ENCODE peak calls at places on chromosomes 13 and 19, in seven cellular contexts. One of them, this sample, is unnamed.

GRCh38 chr19:13269348-13269747 is 119.1 kb downstream of the IER2 start:
- DNase-seq in IMR-90: no peak
- DNase-seq in GM12878: no peak
- DNase-seq in K562: no peak
- DNase-seq in SK-N-SH: no peak
- DNase-seq in H1: no peak
- DNase-seq in HepG2: no peak
- DNase-seq in this sample: no peak

GRCh38 chr13:82747948-82748347 is 1134.3 kb downstream of the SLITRK1 start:
- DNase-seq in IMR-90: peak; percentile 53
- DNase-seq in GM12878: no peak
- DNase-seq in K562: no peak
- DNase-seq in SK-N-SH: no peak
- DNase-seq in H1: no peak
- DNase-seq in HepG2: no peak
- DNase-seq in this sample: no peak

GRCh38 chr13:91381371-91381770 is 17.1 kb upstream of the GPC5 start:
- DNase-seq in IMR-90: peak; percentile 28
- DNase-seq in GM12878: no peak
- DNase-seq in K562: no peak
- DNase-seq in SK-N-SH: peak; percentile 14
- DNase-seq in H1: no peak
- DNase-seq in HepG2: no peak
- DNase-seq in this sample: no peak

GRCh38 chr19:43476606-43477005 is 11.2 kb upstream of the LYPD3 start:
- DNase-seq in IMR-90: peak; percentile 94
- DNase-seq in GM12878: no peak
- DNase-seq in K562: no peak
- DNase-seq in SK-N-SH: no peak
- DNase-seq in H1: no peak
- DNase-seq in HepG2: no peak
- DNase-seq in this sample: no peak

GRCh38 chr19:7605490-7606222 is 10.0 kb downstream of the CAMSAP3 start:
- DNase-seq in IMR-90: no peak
- DNase-seq in GM12878: peak; percentile 9
- DNase-seq in K562: peak; percentile 94
- DNase-seq in SK-N-SH: peak; percentile 78
- DNase-seq in H1: peak; percentile 86
- DNase-seq in HepG2: peak; percentile 57
- DNase-seq in this sample: peak; percentile 79

GRCh38 chr19:29831041-29831548 is 19.3 kb downstream of the CCNE1 start:
- DNase-seq in IMR-90: no peak
- DNase-seq in GM12878: no peak
- DNase-seq in K562: no peak
- DNase-seq in SK-N-SH: no peak
- DNase-seq in H1: no peak
- DNase-seq in HepG2: no peak
- DNase-seq in this sample: peak; percentile 76

GRCh38 chr19:30780456-30780855 is 408.3 kb downstream of the ZNF536 start:
- DNase-seq in IMR-90: no peak
- DNase-seq in GM12878: no peak
- DNase-seq in K562: no peak
- DNase-seq in SK-N-SH: no peak
- DNase-seq in H1: no peak
- DNase-seq in HepG2: no peak
- DNase-seq in this sample: no peak

GRCh38 chr19:13302521-13303270 is 152.5 kb downstream of the IER2 start:
- DNase-seq in IMR-90: no peak
- DNase-seq in GM12878: no peak
- DNase-seq in K562: no peak
- DNase-seq in SK-N-SH: no peak
- DNase-seq in H1: no peak
- DNase-seq in HepG2: no peak
- DNase-seq in this sample: no peak

GRCh38 chr13:110422913-110423688 is 116.0 kb downstream of the COL4A2 start:
- DNase-seq in IMR-90: no peak
- DNase-seq in GM12878: no peak
- DNase-seq in K562: no peak
- DNase-seq in SK-N-SH: no peak
- DNase-seq in H1: no peak
- DNase-seq in HepG2: no peak
- DNase-seq in this sample: no peak

GRCh38 chr19:38952395-38953165 is 21.8 kb downstream of the MRPS12 start:
- DNase-seq in IMR-90: peak; percentile 16
- DNase-seq in GM12878: no peak
- DNase-seq in K562: no peak
- DNase-seq in SK-N-SH: no peak
- DNase-seq in H1: peak; percentile 52
- DNase-seq in HepG2: peak; percentile 51
- DNase-seq in this sample: no peak

GRCh38 chr13:48214519-48215121 is 18.4 kb upstream of the ITM2B start:
- DNase-seq in IMR-90: no peak
- DNase-seq in GM12878: no peak
- DNase-seq in K562: no peak
- DNase-seq in SK-N-SH: no peak
- DNase-seq in H1: no peak
- DNase-seq in HepG2: no peak
- DNase-seq in this sample: no peak

GRCh38 chr19:12751635-12752034 is at the start of gene BEST2:
- DNase-seq in IMR-90: no peak
- DNase-seq in GM12878: no peak
- DNase-seq in K562: peak; percentile 55
- DNase-seq in SK-N-SH: no peak
- DNase-seq in H1: peak; percentile 77
- DNase-seq in HepG2: no peak
- DNase-seq in this sample: no peak

GRCh38 chr19:9906475-9907087 is 29.7 kb downstream of the OLFM2 start:
- DNase-seq in IMR-90: no peak
- DNase-seq in GM12878: no peak
- DNase-seq in K562: no peak
- DNase-seq in SK-N-SH: peak; percentile 31
- DNase-seq in H1: no peak
- DNase-seq in HepG2: no peak
- DNase-seq in this sample: no peak

GRCh38 chr13:47621931-47622330 is 379.1 kb downstream of the SUCLA2 start:
- DNase-seq in IMR-90: peak; percentile 38
- DNase-seq in GM12878: no peak
- DNase-seq in K562: no peak
- DNase-seq in SK-N-SH: no peak
- DNase-seq in H1: no peak
- DNase-seq in HepG2: no peak
- DNase-seq in this sample: no peak

GRCh38 chr19:6467384-6467783 is 3.3 kb downstream of the CRB3 start:
- DNase-seq in IMR-90: no peak
- DNase-seq in GM12878: no peak
- DNase-seq in K562: no peak
- DNase-seq in SK-N-SH: no peak
- DNase-seq in H1: no peak
- DNase-seq in HepG2: no peak
- DNase-seq in this sample: no peak

GRCh38 chr19:40719414-40719894 is 2.5 kb downstream of the ITPKC start:
- DNase-seq in IMR-90: no peak
- DNase-seq in GM12878: peak; percentile 15
- DNase-seq in K562: no peak
- DNase-seq in SK-N-SH: no peak
- DNase-seq in H1: no peak
- DNase-seq in HepG2: no peak
- DNase-seq in this sample: no peak

GRCh38 chr13:44748439-44748838 is 172.3 kb upstream of the TSC22D1 start:
- DNase-seq in IMR-90: no peak
- DNase-seq in GM12878: no peak
- DNase-seq in K562: no peak
- DNase-seq in SK-N-SH: no peak
- DNase-seq in H1: no peak
- DNase-seq in HepG2: no peak
- DNase-seq in this sample: no peak

GRCh38 chr19:3983936-3984583 is 1.2 kb downstream of the EEF2 start:
- DNase-seq in IMR-90: peak; percentile 47
- DNase-seq in GM12878: no peak
- DNase-seq in K562: peak; percentile 53
- DNase-seq in SK-N-SH: peak; percentile 32
- DNase-seq in H1: peak; percentile 45
- DNase-seq in HepG2: no peak
- DNase-seq in this sample: no peak

GRCh38 chr13:46831588-46832194 is 34.7 kb upstream of the ESD start:
- DNase-seq in IMR-90: peak; percentile 58
- DNase-seq in GM12878: no peak
- DNase-seq in K562: peak; percentile 28
- DNase-seq in SK-N-SH: peak; percentile 33
- DNase-seq in H1: peak; percentile 67
- DNase-seq in HepG2: peak; percentile 22
- DNase-seq in this sample: peak; percentile 51

GRCh38 chr19:46859637-46860124 is 1.1 kb upstream of the ARHGAP35 start:
- DNase-seq in IMR-90: peak; percentile 55
- DNase-seq in GM12878: no peak
- DNase-seq in K562: peak; percentile 43
- DNase-seq in SK-N-SH: peak; percentile 58
- DNase-seq in H1: no peak
- DNase-seq in HepG2: peak; percentile 87
- DNase-seq in this sample: no peak

GRCh38 chr13:45851171-45851889 is at the start of gene SIAH3:
- DNase-seq in IMR-90: no peak
- DNase-seq in GM12878: no peak
- DNase-seq in K562: no peak
- DNase-seq in SK-N-SH: peak; percentile 52
- DNase-seq in H1: peak; percentile 63
- DNase-seq in HepG2: no peak
- DNase-seq in this sample: no peak

GRCh38 chr19:29680447-29680846 is 15.2 kb downstream of the PLEKHF1 start:
- DNase-seq in IMR-90: no peak
- DNase-seq in GM12878: no peak
- DNase-seq in K562: no peak
- DNase-seq in SK-N-SH: no peak
- DNase-seq in H1: no peak
- DNase-seq in HepG2: no peak
- DNase-seq in this sample: no peak

GRCh38 chr13:36148436-36148835 is 17.3 kb upstream of the DCLK1 start:
- DNase-seq in IMR-90: no peak
- DNase-seq in GM12878: no peak
- DNase-seq in K562: no peak
- DNase-seq in SK-N-SH: no peak
- DNase-seq in H1: no peak
- DNase-seq in HepG2: no peak
- DNase-seq in this sample: no peak

GRCh38 chr19:18453269-18454024 is 15.5 kb upstream of the ISYNA1 start:
- DNase-seq in IMR-90: peak; percentile 52
- DNase-seq in GM12878: no peak
- DNase-seq in K562: no peak
- DNase-seq in SK-N-SH: no peak
- DNase-seq in H1: no peak
- DNase-seq in HepG2: no peak
- DNase-seq in this sample: no peak

GRCh38 chr19:53962887-53963435 is at the start of gene CACNG8:
- DNase-seq in IMR-90: no peak
- DNase-seq in GM12878: no peak
- DNase-seq in K562: peak; percentile 36
- DNase-seq in SK-N-SH: peak; percentile 64
- DNase-seq in H1: no peak
- DNase-seq in HepG2: no peak
- DNase-seq in this sample: no peak

GRCh38 chr13:30569901-30570576 is 47.7 kb upstream of the USPL1 start:
- DNase-seq in IMR-90: peak; percentile 99
- DNase-seq in GM12878: no peak
- DNase-seq in K562: peak; percentile 5
- DNase-seq in SK-N-SH: no peak
- DNase-seq in H1: peak; percentile 40
- DNase-seq in HepG2: peak; percentile 52
- DNase-seq in this sample: peak; percentile 66

GRCh38 chr13:24747248-24748151 is 16.5 kb upstream of the RNF17 start:
- DNase-seq in IMR-90: no peak
- DNase-seq in GM12878: no peak
- DNase-seq in K562: no peak
- DNase-seq in SK-N-SH: no peak
- DNase-seq in H1: peak; percentile 70
- DNase-seq in HepG2: no peak
- DNase-seq in this sample: no peak

GRCh38 chr13:35765387-35765786 is 288.9 kb upstream of the MAB21L1 start:
- DNase-seq in IMR-90: no peak
- DNase-seq in GM12878: no peak
- DNase-seq in K562: no peak
- DNase-seq in SK-N-SH: no peak
- DNase-seq in H1: no peak
- DNase-seq in HepG2: no peak
- DNase-seq in this sample: no peak

GRCh38 chr13:29548722-29549446 is 46.6 kb downstream of the SLC7A1 start:
- DNase-seq in IMR-90: peak; percentile 39
- DNase-seq in GM12878: no peak
- DNase-seq in K562: no peak
- DNase-seq in SK-N-SH: no peak
- DNase-seq in H1: no peak
- DNase-seq in HepG2: no peak
- DNase-seq in this sample: no peak

GRCh38 chr19:55088543-55089265 is 13.0 kb downstream of the EPS8L1 start:
- DNase-seq in IMR-90: peak; percentile 43
- DNase-seq in GM12878: no peak
- DNase-seq in K562: peak; percentile 86
- DNase-seq in SK-N-SH: peak; percentile 92
- DNase-seq in H1: peak; percentile 99
- DNase-seq in HepG2: peak; percentile 59
- DNase-seq in this sample: no peak
- H3K9ac ChIP-seq in IMR-90: no peak overlapping the region
- H3K9ac ChIP-seq in GM12878: no peak overlapping the region
- H3K9ac ChIP-seq in K562: peak overlapping the region; percentile 68
- H3K9ac ChIP-seq in SK-N-SH: no peak overlapping the region
- H3K9ac ChIP-seq in H1: no peak overlapping the region
- H3K9ac ChIP-seq in HepG2: no peak overlapping the region
- H3K9ac ChIP-seq in this sample: no peak overlapping the region

DNA sequence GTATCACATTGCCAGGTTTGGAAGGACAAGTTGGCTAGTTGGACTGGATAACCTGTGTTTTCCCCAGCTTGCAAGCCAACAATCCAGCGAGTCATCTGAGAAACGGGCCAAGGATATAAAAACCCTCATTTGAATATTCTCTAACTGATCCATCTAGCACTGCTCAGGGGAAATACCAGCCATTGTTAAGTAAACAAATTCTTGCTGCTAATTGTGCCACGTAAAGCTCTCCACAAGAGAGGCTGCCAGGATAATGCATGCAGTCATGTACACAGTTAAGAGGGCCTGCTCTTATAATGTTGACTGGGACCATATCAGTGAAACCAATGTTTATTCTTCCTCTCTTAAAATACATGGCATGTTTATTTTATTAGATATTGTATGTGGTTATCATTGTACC is 663.2 kb upstream of the SGCG start:
- DNase-seq in IMR-90: no peak
- DNase-seq in GM12878: no peak
- DNase-seq in K562: no peak
- DNase-seq in SK-N-SH: no peak
- DNase-seq in H1: no peak
- DNase-seq in HepG2: no peak
- DNase-seq in this sample: no peak
- TF ChIP-seq RAD21 in IMR-90: no peak
- TF ChIP-seq RAD21 in GM12878: no peak
- TF ChIP-seq RAD21 in K562: no peak
- TF ChIP-seq RAD21 in SK-N-SH: no peak
- TF ChIP-seq RAD21 in H1: no peak
- TF ChIP-seq RAD21 in HepG2: no peak
- TF ChIP-seq RAD21 in this sample: no peak

GRCh38 chr13:23447927-23448326 is 14.4 kb upstream of the SACS start:
- DNase-seq in IMR-90: peak; percentile 96
- DNase-seq in GM12878: no peak
- DNase-seq in K562: no peak
- DNase-seq in SK-N-SH: no peak
- DNase-seq in H1: no peak
- DNase-seq in HepG2: no peak
- DNase-seq in this sample: no peak
- H3K9ac ChIP-seq in IMR-90: no peak overlapping the region
- H3K9ac ChIP-seq in GM12878: no peak overlapping the region
- H3K9ac ChIP-seq in K562: no peak overlapping the region
- H3K9ac ChIP-seq in SK-N-SH: no peak overlapping the region
- H3K9ac ChIP-seq in H1: no peak overlapping the region
- H3K9ac ChIP-seq in HepG2: no peak overlapping the region
- H3K9ac ChIP-seq in this sample: no peak overlapping the region

GRCh38 chr19:35041548-35042055 is at the start of gene HPN:
- DNase-seq in IMR-90: no peak
- DNase-seq in GM12878: no peak
- DNase-seq in K562: peak; percentile 69
- DNase-seq in SK-N-SH: no peak
- DNase-seq in H1: peak; percentile 86
- DNase-seq in HepG2: peak; percentile 77
- DNase-seq in this sample: no peak
- TF ChIP-seq RAD21 in IMR-90: no peak
- TF ChIP-seq RAD21 in GM12878: no peak
- TF ChIP-seq RAD21 in K562: no peak
- TF ChIP-seq RAD21 in SK-N-SH: no peak
- TF ChIP-seq RAD21 in H1: no peak
- TF ChIP-seq RAD21 in HepG2: no peak
- TF ChIP-seq RAD21 in this sample: no peak